ENCODE peak calls at places on chromosome 12, in nine cellular contexts. S is gastrocnemius medialis, Z is bronchial epithelial cell, L is GM12864, D is MM.1S, Q is GM06990, B is AG09309, W is upper lobe of right lung, X is AG10803. H is an unnamed sample.

GRCh38 chr12:27525373-27525772 is 1.4 kb downstream of the PPFIBP1 start:
- DNase-seq in W (no peak), L (no peak), B (no peak), Q (no peak), Z (peak; percentile 86), D (no peak), S (no peak), X (peak; percentile 77), H (no peak)

GRCh38 chr12:45049912-45050318 is 984 bp downstream of the DBX2 start:
- DNase-seq in S (no peak), D (no peak), W (no peak), X (no peak), B (no peak), Q (peak; percentile 8), L (no peak), Z (no peak), H (no peak)

GRCh38 chr12:121830134-121830533 is 26.3 kb downstream of the SETD1B start:
- DNase-seq in X (no peak), Q (no peak), Z (no peak), S (no peak), B (no peak), D (no peak), L (no peak), W (no peak), H (no peak)

GRCh38 chr12:106239241-106239950 is 8.4 kb downstream of the CKAP4 start:
- DNase-seq in Q (no peak), S (no peak), W (no peak), B (no peak), D (no peak), Z (no peak), X (no peak), L (no peak), H (no peak)

GRCh38 chr12:13981296-13981962 is at the start of gene GRIN2B:
- DNase-seq in L (no peak), W (no peak), B (no peak), Q (peak; percentile 8), S (no peak), D (no peak), Z (no peak), X (no peak), H (no peak)

GRCh38 chr12:128109236-128109635 is 157.7 kb upstream of the TMEM132C start:
- DNase-seq in Z (no peak), B (no peak), S (no peak), Q (no peak), W (no peak), D (no peak), X (no peak), L (no peak), H (no peak)

GRCh38 chr12:114403044-114403689 is 2.8 kb downstream of the TBX5 start:
- DNase-seq in Q (no peak), X (peak; percentile 49), L (no peak), S (no peak), B (no peak), W (no peak), D (no peak), Z (no peak), H (no peak)

GRCh38 chr12:107131832-107132616 is 38.7 kb upstream of the CRY1 start:
- DNase-seq in D (peak; percentile 60), Z (peak; percentile 65), X (peak; percentile 61), Q (no peak), B (no peak), L (no peak), S (no peak), W (no peak), H (no peak)

GRCh38 chr12:53208435-53208834 is 1.4 kb upstream of the ITGB7 start:
- DNase-seq in B (no peak), W (no peak), S (no peak), L (no peak), X (no peak), Q (no peak), D (no peak), Z (no peak), H (no peak)

GRCh38 chr12:53210843-53211242 is 3.8 kb upstream of the ITGB7 start:
- DNase-seq in X (no peak), D (no peak), W (no peak), Q (no peak), Z (no peak), L (no peak), B (no peak), S (no peak), H (no peak)

GRCh38 chr12:53211476-53212381 is 4.7 kb upstream of the ITGB7 start:
- DNase-seq in W (no peak), Q (no peak), S (no peak), D (no peak), X (no peak), Z (no peak), B (no peak), L (no peak), H (no peak)

GRCh38 chr12:53207042-53207441 is at the start of gene ITGB7:
- DNase-seq in X (no peak), L (peak; percentile 84), W (no peak), Q (peak; percentile 69), B (no peak), S (no peak), D (peak; percentile 92), Z (no peak), H (no peak)

GRCh38 chr12:53208877-53209463 is 1.9 kb upstream of the ITGB7 start:
- DNase-seq in Q (peak; percentile 69), S (no peak), X (no peak), Z (no peak), W (no peak), L (no peak), B (no peak), D (peak; percentile 64), H (no peak)
- H3K4me3 ChIP-seq in Q (peak overlapping the region; percentile 66), S (no peak overlapping the region), X (no peak overlapping the region), Z (no peak overlapping the region), W (peak overlapping the region; percentile 10), L (peak overlapping the region; percentile 58), B (no peak overlapping the region), D (peak overlapping the region; percentile 83), H (no peak overlapping the region)

GRCh38 chr12:54216580-54217308 is 28.0 kb upstream of the SMUG1 start:
- DNase-seq in L (peak; percentile 62), Z (peak; percentile 64), S (peak; percentile 54), D (peak; percentile 83), X (peak; percentile 71), W (peak; percentile 82), B (no peak), Q (peak; percentile 85), H (peak; percentile 58)

GRCh38 chr12:54215990-54216579 is 27.3 kb upstream of the SMUG1 start:
- DNase-seq in D (no peak), B (no peak), Q (peak; percentile 67), L (no peak), X (no peak), S (no peak), Z (no peak), W (peak; percentile 67), H (no peak)

GRCh38 chr12:54217774-54218221 is 29.0 kb upstream of the SMUG1 start:
- DNase-seq in Z (no peak), L (no peak), X (no peak), Q (peak; percentile 83), D (peak; percentile 39), W (peak; percentile 65), B (no peak), S (no peak), H (peak; percentile 87)

GRCh38 chr12:54214553-54215374 is 26.0 kb upstream of the SMUG1 start:
- DNase-seq in Z (peak; percentile 72), B (peak; percentile 54), L (peak; percentile 65), X (peak; percentile 90), W (peak; percentile 92), D (peak; percentile 93), Q (peak; percentile 84), S (peak; percentile 86), H (peak; percentile 97)

GRCh38 chr12:54217309-54217661 is 28.5 kb upstream of the SMUG1 start:
- DNase-seq in L (no peak), W (no peak), D (no peak), S (no peak), Q (no peak), B (no peak), Z (no peak), X (no peak), H (no peak)
- TF ChIP-seq CTCF in L (no peak), W (peak; percentile 44), D (no peak), S (no peak), Q (no peak), B (no peak), Z (no peak), X (no peak), H (no peak)

GRCh38 chr12:54032220-54032619 is 630 bp upstream of the HOXC5 start:
- DNase-seq in Q (no peak), L (no peak), Z (no peak), W (no peak), B (no peak), X (no peak), D (no peak), S (no peak), H (no peak)

GRCh38 chr12:54028324-54029201 is at the start of gene HOXC6:
- DNase-seq in W (no peak), B (no peak), Q (no peak), D (no peak), Z (no peak), L (no peak), S (peak; percentile 74), X (peak; percentile 78), H (no peak)

GRCh38 chr12:54029529-54030441 is 1.5 kb downstream of the HOXC6 start:
- DNase-seq in Z (no peak), Q (no peak), S (no peak), B (no peak), X (no peak), D (no peak), L (no peak), W (no peak), H (no peak)

GRCh38 chr12:54030889-54031860 is 1.7 kb upstream of the HOXC5 start:
- DNase-seq in B (no peak), D (no peak), S (peak; percentile 35), X (peak; percentile 86), L (no peak), Q (no peak), W (peak; percentile 58), Z (no peak), H (no peak)

DNA sequence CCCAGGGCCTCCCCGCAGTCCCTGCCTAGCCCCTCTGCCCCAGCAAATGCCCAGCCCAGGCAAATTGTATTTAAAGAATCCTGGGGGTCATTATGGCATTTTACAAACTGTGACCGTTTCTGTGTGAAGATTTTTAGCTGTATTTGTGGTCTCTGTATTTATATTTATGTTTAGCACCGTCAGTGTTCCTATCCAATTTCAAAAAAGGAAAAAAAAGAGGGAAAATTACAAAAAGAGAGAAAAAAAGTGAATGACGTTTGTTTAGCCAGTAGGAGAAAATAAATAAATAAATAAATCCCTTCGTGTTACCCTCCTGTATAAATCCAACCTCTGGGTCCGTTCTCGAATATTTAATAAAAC is 2.2 kb downstream of the HOXC6 start:
- DNase-seq in S (no peak), X (no peak), Q (no peak), Z (no peak), D (no peak), W (no peak), L (no peak), B (no peak), H (no peak)
- H3K4me3 ChIP-seq in S (peak overlapping the region; percentile 45), X (peak overlapping the region; percentile 98), Q (no peak overlapping the region), Z (no peak overlapping the region), D (no peak overlapping the region), W (no peak overlapping the region), L (no peak overlapping the region), B (no peak overlapping the region), H (no peak overlapping the region)

GRCh38 chr12:19181666-19182426 is 52.3 kb downstream of the PLEKHA5 start:
- DNase-seq in L (no peak), S (no peak), X (no peak), W (no peak), D (no peak), Z (no peak), B (no peak), Q (no peak), H (no peak)

GRCh38 chr12:19185262-19185929 is 55.9 kb downstream of the PLEKHA5 start:
- DNase-seq in W (no peak), D (no peak), Q (no peak), S (no peak), L (no peak), B (no peak), Z (no peak), X (no peak), H (no peak)

GRCh38 chr12:19186722-19187661 is 57.5 kb downstream of the PLEKHA5 start:
- DNase-seq in X (peak; percentile 65), L (no peak), D (peak; percentile 56), Z (peak; percentile 64), S (no peak), Q (peak; percentile 6), B (no peak), W (no peak), H (no peak)

GRCh38 chr12:19179986-19180385 is 50.5 kb downstream of the PLEKHA5 start:
- DNase-seq in W (no peak), L (no peak), Q (no peak), D (no peak), X (no peak), Z (no peak), S (no peak), B (no peak), H (no peak)

GRCh38 chr12:19183121-19183838 is 53.7 kb downstream of the PLEKHA5 start:
- DNase-seq in W (no peak), S (no peak), X (peak; percentile 40), Q (no peak), Z (no peak), D (no peak), B (no peak), L (no peak), H (no peak)
- TF ChIP-seq CTCF in W (peak; percentile 21), S (no peak), X (peak; percentile 45), Q (no peak), Z (no peak), D (no peak), B (peak; percentile 43), L (no peak), H (no peak)

H was measured in lower leg skin.